ENCODE peak calls at places on chromosomes 11 and 22, in eight cellular contexts. A is RPMI7951; K is activated gamma-delta T cell; G is CD4-positive, alpha-beta T cell; L is HT1080; Z is ovary; Y is GM12892; D is COR-L47. O is an unnamed sample.

GRCh38 chr22:30636226-30637077 is 871 bp downstream of the SLC35E4 start:
- DNase-seq in Y (no peak), A (peak), G (peak), Z (peak), D (no peak), L (peak), K (no peak), O (no peak)

GRCh38 chr11:66710384-66710930 is 18.6 kb downstream of the SPTBN2 start:
- DNase-seq in K (no peak), D (no peak), Y (no peak), A (no peak), Z (no peak), L (no peak), G (no peak), O (no peak)

GRCh38 chr11:86162257-86162656 is 82.3 kb upstream of the EED start:
- DNase-seq in K (no peak), G (no peak), D (no peak), Y (no peak), Z (peak), L (peak), A (peak), O (peak)

GRCh38 chr22:43337946-43338345 is 5.2 kb downstream of the SCUBE1 start:
- DNase-seq in Z (no peak), A (no peak), K (no peak), Y (no peak), L (no peak), D (no peak), G (no peak), O (no peak)

GRCh38 chr11:72741429-72741833 is 10.8 kb downstream of the ARAP1 start:
- DNase-seq in L (peak), A (no peak), Z (no peak), Y (no peak), D (no peak), G (no peak), K (no peak), O (no peak)

GRCh38 chr22:38110863-38111852 is 674 bp upstream of the BAIAP2L2 start:
- DNase-seq in G (no peak), D (no peak), L (no peak), Y (no peak), A (no peak), K (no peak), Z (no peak), O (peak)

GRCh38 chr11:122633219-122633829 is 22.2 kb upstream of the UBASH3B start:
- DNase-seq in Y (no peak), G (no peak), D (no peak), A (peak), L (peak), K (no peak), Z (no peak), O (peak)

GRCh38 chr11:123231777-123232176 is 36.7 kb upstream of the CLMP start:
- DNase-seq in Z (no peak), D (no peak), A (no peak), G (no peak), Y (no peak), K (no peak), L (no peak), O (no peak)

GRCh38 chr11:10770626-10771254 is 19.7 kb downstream of the CTR9 start:
- DNase-seq in Z (no peak), G (no peak), A (peak), Y (no peak), D (peak), L (peak), K (no peak), O (peak)

GRCh38 chr22:20552913-20553401 is 45.5 kb downstream of the MED15 start:
- DNase-seq in Y (no peak), D (no peak), K (no peak), G (no peak), A (no peak), L (no peak), Z (peak), O (peak)

GRCh38 chr11:128598096-128598495 is 10.7 kb upstream of the ETS1 start:
- DNase-seq in L (no peak), A (no peak), G (no peak), D (no peak), K (no peak), Z (no peak), Y (no peak), O (no peak)

GRCh38 chr11:27869701-27870100 is 169.4 kb upstream of the BDNF start:
- DNase-seq in K (no peak), G (no peak), D (no peak), L (no peak), Z (no peak), A (no peak), Y (no peak), O (no peak)

GRCh38 chr11:44582641-44583352 is 17.3 kb downstream of the CD82 start:
- DNase-seq in Z (no peak), G (no peak), A (no peak), L (no peak), D (no peak), K (no peak), Y (no peak), O (no peak)

GRCh38 chr11:75141166-75141565 is 9.7 kb upstream of the SLCO2B1 start:
- DNase-seq in G (no peak), A (no peak), Y (no peak), D (no peak), L (no peak), K (no peak), Z (no peak), O (no peak)

GRCh38 chr22:20624161-20624616 is 116.8 kb downstream of the MED15 start:
- DNase-seq in Z (no peak), G (no peak), D (no peak), Y (no peak), A (peak), L (peak), K (no peak), O (peak)